ENCODE peak calls at places on chromosomes 12 and 14, in four cellular contexts. One of them, this sample, is unnamed.

GRCh38 chr12:119649202-119649808 is 18.6 kb upstream of the PRKAB1 start:
- DNase-seq in adrenal gland: no peak
- DNase-seq in left ventricle myocardium inferior: no peak
- DNase-seq in spleen: no peak
- DNase-seq in this sample: no peak

GRCh38 chr14:96748371-96748770 is 48.8 kb upstream of the VRK1 start:
- DNase-seq in adrenal gland: no peak
- DNase-seq in left ventricle myocardium inferior: no peak
- DNase-seq in spleen: no peak
- DNase-seq in this sample: no peak

GRCh38 chr12:6294533-6295186 is 15.8 kb upstream of the PLEKHG6 start:
- DNase-seq in adrenal gland: no peak
- DNase-seq in left ventricle myocardium inferior: no peak
- DNase-seq in spleen: no peak
- DNase-seq in this sample: no peak

GRCh38 chr14:80946187-80946586 is 4.6 kb upstream of the CEP128 start:
- DNase-seq in adrenal gland: no peak
- DNase-seq in left ventricle myocardium inferior: no peak
- DNase-seq in spleen: no peak
- DNase-seq in this sample: no peak

GRCh38 chr12:87336814-87337336 is 692.3 kb downstream of the C12orf50 start:
- DNase-seq in adrenal gland: no peak
- DNase-seq in left ventricle myocardium inferior: no peak
- DNase-seq in spleen: no peak
- DNase-seq in this sample: no peak

GRCh38 chr14:71764701-71765347 is 167.4 kb upstream of the RGS6 start:
- DNase-seq in adrenal gland: no peak
- DNase-seq in left ventricle myocardium inferior: no peak
- DNase-seq in spleen: no peak
- DNase-seq in this sample: no peak

GRCh38 chr14:33765251-33765650 is 185.6 kb downstream of the EGLN3 start:
- DNase-seq in adrenal gland: no peak
- DNase-seq in left ventricle myocardium inferior: peak; percentile 19
- DNase-seq in spleen: no peak
- DNase-seq in this sample: no peak

GRCh38 chr12:13124661-13125505 is 21.4 kb upstream of the GSG1 start:
- DNase-seq in adrenal gland: no peak
- DNase-seq in left ventricle myocardium inferior: no peak
- DNase-seq in spleen: no peak
- DNase-seq in this sample: no peak

GRCh38 chr14:24366664-24367505 is 1.1 kb upstream of the NFATC4 start:
- DNase-seq in adrenal gland: peak; percentile 91
- DNase-seq in left ventricle myocardium inferior: peak; percentile 90
- DNase-seq in spleen: peak; percentile 93
- DNase-seq in this sample: peak; percentile 80

GRCh38 chr12:56979628-56980027 is 22.2 kb upstream of the RDH16 start:
- DNase-seq in adrenal gland: no peak
- DNase-seq in left ventricle myocardium inferior: no peak
- DNase-seq in spleen: no peak
- DNase-seq in this sample: no peak

GRCh38 chr14:69582207-69582606 is 7.5 kb upstream of the CCDC177 start:
- DNase-seq in adrenal gland: no peak
- DNase-seq in left ventricle myocardium inferior: no peak
- DNase-seq in spleen: no peak
- DNase-seq in this sample: no peak

GRCh38 chr14:23406244-23406643 is 1.8 kb downstream of the MYH6 start:
- DNase-seq in adrenal gland: no peak
- DNase-seq in left ventricle myocardium inferior: peak; percentile 14
- DNase-seq in spleen: no peak
- DNase-seq in this sample: no peak

GRCh38 chr14:100582496-100583165 is 4.6 kb downstream of the BEGAIN start:
- DNase-seq in adrenal gland: no peak
- DNase-seq in left ventricle myocardium inferior: peak; percentile 9
- DNase-seq in spleen: peak; percentile 60
- DNase-seq in this sample: peak; percentile 55

GRCh38 chr12:51910691-51911090 is 3.4 kb downstream of the ACVRL1 start:
- DNase-seq in adrenal gland: no peak
- DNase-seq in left ventricle myocardium inferior: no peak
- DNase-seq in spleen: no peak
- DNase-seq in this sample: no peak

GRCh38 chr12:50734409-50735263 is 29.3 kb upstream of the ATF1 start:
- DNase-seq in adrenal gland: peak; percentile 27
- DNase-seq in left ventricle myocardium inferior: no peak
- DNase-seq in spleen: no peak
- DNase-seq in this sample: no peak

GRCh38 chr14:71629765-71630502 is 302.3 kb upstream of the RGS6 start:
- DNase-seq in adrenal gland: no peak
- DNase-seq in left ventricle myocardium inferior: no peak
- DNase-seq in spleen: no peak
- DNase-seq in this sample: no peak

GRCh38 chr12:19223018-19223417 is 93.5 kb downstream of the PLEKHA5 start:
- DNase-seq in adrenal gland: no peak
- DNase-seq in left ventricle myocardium inferior: no peak
- DNase-seq in spleen: no peak
- DNase-seq in this sample: no peak

GRCh38 chr14:98900236-98900635 is 371.8 kb downstream of the BCL11B start:
- DNase-seq in adrenal gland: no peak
- DNase-seq in left ventricle myocardium inferior: no peak
- DNase-seq in spleen: no peak
- DNase-seq in this sample: peak; percentile 44

GRCh38 chr12:58452546-58452945 is 467.8 kb downstream of the LRIG3 start:
- DNase-seq in adrenal gland: no peak
- DNase-seq in left ventricle myocardium inferior: no peak
- DNase-seq in spleen: no peak
- DNase-seq in this sample: no peak

GRCh38 chr14:104596927-104597351 is 7.6 kb downstream of the TMEM179 start:
- DNase-seq in adrenal gland: no peak
- DNase-seq in left ventricle myocardium inferior: peak; percentile 13
- DNase-seq in spleen: peak; percentile 58
- DNase-seq in this sample: no peak

GRCh38 chr12:100268835-100269564 is 2.0 kb downstream of the SCYL2 start:
- DNase-seq in adrenal gland: no peak
- DNase-seq in left ventricle myocardium inferior: no peak
- DNase-seq in spleen: no peak
- DNase-seq in this sample: no peak

GRCh38 chr14:72023128-72024042 is 91.2 kb downstream of the RGS6 start:
- DNase-seq in adrenal gland: no peak
- DNase-seq in left ventricle myocardium inferior: no peak
- DNase-seq in spleen: no peak
- DNase-seq in this sample: no peak

GRCh38 chr12:42935756-42936155 is 346.2 kb upstream of the PRICKLE1 start:
- DNase-seq in adrenal gland: no peak
- DNase-seq in left ventricle myocardium inferior: no peak
- DNase-seq in spleen: no peak
- DNase-seq in this sample: no peak

GRCh38 chr14:68317239-68317638 is 475.6 kb downstream of the ZFP36L1 start:
- DNase-seq in adrenal gland: no peak
- DNase-seq in left ventricle myocardium inferior: no peak
- DNase-seq in spleen: no peak
- DNase-seq in this sample: no peak

GRCh38 chr12:106179086-106179485 is 40.3 kb upstream of the NUAK1 start:
- DNase-seq in adrenal gland: no peak
- DNase-seq in left ventricle myocardium inferior: no peak
- DNase-seq in spleen: no peak
- DNase-seq in this sample: no peak

GRCh38 chr12:123363743-123364531 is 710 bp downstream of the SBNO1 start:
- DNase-seq in adrenal gland: peak; percentile 30
- DNase-seq in left ventricle myocardium inferior: peak; percentile 29
- DNase-seq in spleen: peak; percentile 92
- DNase-seq in this sample: no peak

GRCh38 chr14:24404814-24405213 is 6.0 kb downstream of the NYNRIN start:
- DNase-seq in adrenal gland: no peak
- DNase-seq in left ventricle myocardium inferior: no peak
- DNase-seq in spleen: no peak
- DNase-seq in this sample: no peak

GRCh38 chr12:110739894-110740293 is 2.8 kb downstream of the PPP1CC start:
- DNase-seq in adrenal gland: no peak
- DNase-seq in left ventricle myocardium inferior: no peak
- DNase-seq in spleen: no peak
- DNase-seq in this sample: no peak

GRCh38 chr12:132715874-132716273 is 5.2 kb downstream of the PGAM5 start:
- DNase-seq in adrenal gland: no peak
- DNase-seq in left ventricle myocardium inferior: no peak
- DNase-seq in spleen: no peak
- DNase-seq in this sample: no peak

GRCh38 chr14:89339158-89339557 is 77.9 kb downstream of the FOXN3 start:
- DNase-seq in adrenal gland: no peak
- DNase-seq in left ventricle myocardium inferior: no peak
- DNase-seq in spleen: no peak
- DNase-seq in this sample: no peak

GRCh38 chr12:31651893-31652521 is 7.5 kb upstream of the ETFBKMT start:
- DNase-seq in adrenal gland: no peak
- DNase-seq in left ventricle myocardium inferior: no peak
- DNase-seq in spleen: no peak
- DNase-seq in this sample: no peak

GRCh38 chr12:65741662-65742480 is 82.4 kb upstream of the HMGA2 start:
- DNase-seq in adrenal gland: no peak
- DNase-seq in left ventricle myocardium inferior: peak; percentile 26
- DNase-seq in spleen: no peak
- DNase-seq in this sample: peak; percentile 69

GRCh38 chr14:74552623-74553022 is 59.1 kb downstream of the ISCA2 start:
- DNase-seq in adrenal gland: peak; percentile 50
- DNase-seq in left ventricle myocardium inferior: peak; percentile 79
- DNase-seq in spleen: peak; percentile 85
- DNase-seq in this sample: peak; percentile 59
- H3K36me3 ChIP-seq in adrenal gland: no peaks in the 10 kb centered on the region
- H3K36me3 ChIP-seq in left ventricle myocardium inferior: no peaks in the 10 kb centered on the region
- H3K36me3 ChIP-seq in spleen: no peaks in the 10 kb centered on the region
- H3K36me3 ChIP-seq in this sample: peaks cover 87% of the 10 kb centered on the region

GRCh38 chr14:36019126-36019525 is 157.4 kb downstream of the PTCSC3 start:
- DNase-seq in adrenal gland: no peak
- DNase-seq in left ventricle myocardium inferior: no peak
- DNase-seq in spleen: no peak
- DNase-seq in this sample: no peak
- H3K27me3 ChIP-seq in adrenal gland: no peaks in the 10 kb centered on the region
- H3K27me3 ChIP-seq in left ventricle myocardium inferior: peaks cover 7% of the 10 kb centered on the region
- H3K27me3 ChIP-seq in spleen: no peaks in the 10 kb centered on the region
- H3K27me3 ChIP-seq in this sample: peaks cover 12% of the 10 kb centered on the region

DNA sequence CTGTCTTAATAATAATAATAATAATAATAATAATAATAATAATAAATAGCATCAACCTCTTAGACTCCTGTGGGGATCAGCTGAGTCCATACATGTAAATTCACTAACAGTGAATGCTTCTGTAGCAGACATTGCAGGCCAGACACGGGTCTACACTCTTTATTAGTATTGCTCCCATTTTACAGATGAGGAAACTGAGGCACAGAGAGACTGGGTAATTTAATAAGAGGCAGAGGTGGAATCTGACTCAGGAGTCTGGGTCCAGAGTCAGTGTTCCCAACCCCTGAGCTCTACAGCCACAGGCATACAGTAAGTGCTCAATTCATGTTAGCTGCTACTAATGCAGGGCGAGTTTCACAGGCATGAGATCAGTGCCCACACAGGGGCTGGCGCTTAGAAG is 123.2 kb upstream of the MAP1LC3B2 start:
- DNase-seq in adrenal gland: no peak
- DNase-seq in left ventricle myocardium inferior: no peak
- DNase-seq in spleen: no peak
- DNase-seq in this sample: no peak
- H3K36me3 ChIP-seq in adrenal gland: no peaks in the 10 kb centered on the region
- H3K36me3 ChIP-seq in left ventricle myocardium inferior: no peaks in the 10 kb centered on the region
- H3K36me3 ChIP-seq in spleen: no peaks in the 10 kb centered on the region
- H3K36me3 ChIP-seq in this sample: no peaks in the 10 kb centered on the region

DNA sequence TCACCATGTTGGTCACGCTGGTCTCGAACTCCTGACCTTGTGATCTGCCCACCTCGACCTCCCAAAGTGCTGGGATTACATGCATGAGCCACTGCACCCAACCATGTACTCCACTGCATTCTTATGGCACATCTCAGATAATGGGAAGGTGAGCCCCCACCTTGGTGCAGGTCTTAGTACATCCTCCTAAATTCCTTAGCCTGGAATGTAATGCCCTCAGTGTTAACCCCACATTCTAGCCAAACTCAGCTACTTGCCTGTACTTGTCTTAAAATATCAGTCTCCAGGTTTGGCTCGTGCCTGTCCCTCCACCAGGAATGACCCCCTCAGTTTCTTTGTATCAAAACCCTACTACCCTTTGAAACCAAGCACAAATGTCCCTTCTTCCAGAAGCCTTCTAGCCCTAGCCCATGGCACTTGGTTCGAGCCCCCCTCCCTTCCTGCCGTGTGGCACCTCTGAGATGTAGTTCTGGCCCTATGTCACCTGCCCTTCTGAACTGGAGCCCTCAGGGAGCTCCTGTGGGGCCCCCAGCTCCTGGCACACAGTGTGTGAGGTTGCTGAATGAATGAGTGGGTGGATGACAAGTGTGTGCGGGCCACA is 8.4 kb downstream of the KCNH3 start:
- DNase-seq in adrenal gland: no peak
- DNase-seq in left ventricle myocardium inferior: no peak
- DNase-seq in spleen: no peak
- DNase-seq in this sample: no peak
- H3K27me3 ChIP-seq in adrenal gland: peaks cover 4% of the 10 kb centered on the region
- H3K27me3 ChIP-seq in left ventricle myocardium inferior: peaks cover 64% of the 10 kb centered on the region
- H3K27me3 ChIP-seq in spleen: peaks cover 15% of the 10 kb centered on the region
- H3K27me3 ChIP-seq in this sample: no peaks in the 10 kb centered on the region

GRCh38 chr12:868722-869121 is 80.8 kb downstream of the RAD52 start:
- DNase-seq in adrenal gland: no peak
- DNase-seq in left ventricle myocardium inferior: no peak
- DNase-seq in spleen: no peak
- DNase-seq in this sample: no peak
- H3K36me3 ChIP-seq in adrenal gland: no peaks in the 10 kb centered on the region
- H3K36me3 ChIP-seq in left ventricle myocardium inferior: peaks cover 82% of the 10 kb centered on the region
- H3K36me3 ChIP-seq in spleen: peaks cover 75% of the 10 kb centered on the region
- H3K36me3 ChIP-seq in this sample: peaks cover 97% of the 10 kb centered on the region